ENCODE peak calls at places on chromosomes 13 and 19, in four cellular contexts. One of them, this sample, is unnamed.

GRCh38 chr13:98752111-98752941 is at the start of gene SLC15A1:
- DNase-seq in EH: no peak
- DNase-seq in frontal cortex: no peak
- DNase-seq in HFFc6: no peak
- DNase-seq in this sample: no peak

GRCh38 chr19:9014809-9015208 is 4.6 kb upstream of the MUC16 start:
- DNase-seq in EH: no peak
- DNase-seq in HFFc6: no peak
- DNase-seq in frontal cortex: no peak
- DNase-seq in this sample: no peak

GRCh38 chr13:44934724-44935123 is 54.5 kb downstream of the NUFIP1 start:
- DNase-seq in frontal cortex: no peak
- DNase-seq in HFFc6: peak
- DNase-seq in EH: peak
- DNase-seq in this sample: no peak

GRCh38 chr19:12778020-12778904 is 2.9 kb upstream of the HOOK2 start:
- DNase-seq in frontal cortex: no peak
- DNase-seq in EH: peak
- DNase-seq in HFFc6: peak
- DNase-seq in this sample: peak

GRCh38 chr19:14354445-14354844 is 26.8 kb upstream of the ADGRE5 start:
- DNase-seq in EH: no peak
- DNase-seq in HFFc6: no peak
- DNase-seq in frontal cortex: no peak
- DNase-seq in this sample: no peak

GRCh38 chr13:94263038-94263437 is 216.4 kb downstream of the DCT start:
- DNase-seq in EH: no peak
- DNase-seq in HFFc6: no peak
- DNase-seq in frontal cortex: no peak
- DNase-seq in this sample: no peak

GRCh38 chr19:12946092-12946845 is 607 bp downstream of the RAD23A start:
- DNase-seq in frontal cortex: peak
- DNase-seq in HFFc6: peak
- DNase-seq in EH: peak
- DNase-seq in this sample: peak

GRCh38 chr13:76225815-76226489 is 589.8 kb downstream of the LMO7 start:
- DNase-seq in HFFc6: no peak
- DNase-seq in EH: peak
- DNase-seq in frontal cortex: no peak
- DNase-seq in this sample: peak

GRCh38 chr13:93942016-93942415 is 537.5 kb downstream of the DCT start:
- DNase-seq in HFFc6: no peak
- DNase-seq in frontal cortex: no peak
- DNase-seq in EH: no peak
- DNase-seq in this sample: no peak

GRCh38 chr13:113001251-113002140 is 32.5 kb downstream of the MCF2L start:
- DNase-seq in frontal cortex: peak
- DNase-seq in HFFc6: no peak
- DNase-seq in EH: peak
- DNase-seq in this sample: no peak

GRCh38 chr13:21100994-21101757 is 39.8 kb upstream of the LATS2 start:
- DNase-seq in frontal cortex: no peak
- DNase-seq in HFFc6: no peak
- DNase-seq in EH: no peak
- DNase-seq in this sample: no peak

GRCh38 chr13:113996081-113996911 is 22.4 kb upstream of the C13orf46 start:
- DNase-seq in HFFc6: no peak
- DNase-seq in EH: no peak
- DNase-seq in frontal cortex: no peak
- DNase-seq in this sample: peak

GRCh38 chr19:40663712-40664692 is 26.4 kb downstream of the NUMBL start:
- DNase-seq in frontal cortex: peak
- DNase-seq in EH: peak
- DNase-seq in HFFc6: peak
- DNase-seq in this sample: no peak

GRCh38 chr19:22533761-22534160 is 100.4 kb upstream of the ZNF492 start:
- DNase-seq in EH: no peak
- DNase-seq in HFFc6: no peak
- DNase-seq in frontal cortex: no peak
- DNase-seq in this sample: no peak

GRCh38 chr13:70249332-70250064 is 141.2 kb upstream of the KLHL1 start:
- DNase-seq in HFFc6: no peak
- DNase-seq in frontal cortex: no peak
- DNase-seq in EH: no peak
- DNase-seq in this sample: no peak

GRCh38 chr13:36432106-36432544 is at the start of gene CCNA1:
- DNase-seq in frontal cortex: peak
- DNase-seq in HFFc6: no peak
- DNase-seq in EH: peak
- DNase-seq in this sample: peak

GRCh38 chr19:29285187-29285687 is 72.3 kb upstream of the UQCRFS1 start:
- DNase-seq in EH: no peak
- DNase-seq in frontal cortex: no peak
- DNase-seq in HFFc6: no peak
- DNase-seq in this sample: no peak

GRCh38 chr19:49890349-49891311 is 6.1 kb downstream of the IL4I1 start:
- DNase-seq in HFFc6: no peak
- DNase-seq in EH: peak
- DNase-seq in frontal cortex: no peak
- DNase-seq in this sample: no peak

GRCh38 chr13:73938375-73939070 is 195.7 kb downstream of the KLF12 start:
- DNase-seq in EH: peak
- DNase-seq in HFFc6: peak
- DNase-seq in frontal cortex: no peak
- DNase-seq in this sample: no peak

GRCh38 chr19:7145494-7145893 is 76.0 kb downstream of the ZNF557 start:
- DNase-seq in frontal cortex: no peak
- DNase-seq in EH: peak
- DNase-seq in HFFc6: no peak
- DNase-seq in this sample: no peak

GRCh38 chr13:30615851-30616311 is 1.8 kb upstream of the USPL1 start:
- DNase-seq in EH: peak
- DNase-seq in frontal cortex: no peak
- DNase-seq in HFFc6: no peak
- DNase-seq in this sample: no peak

GRCh38 chr13:19239114-19239860 is 57.7 kb upstream of the TUBA3C start:
- DNase-seq in frontal cortex: no peak
- DNase-seq in EH: no peak
- DNase-seq in HFFc6: no peak
- DNase-seq in this sample: no peak

GRCh38 chr13:100203696-100204367 is 114.9 kb downstream of the PCCA start:
- DNase-seq in EH: peak
- DNase-seq in frontal cortex: no peak
- DNase-seq in HFFc6: peak
- DNase-seq in this sample: no peak

GRCh38 chr13:98509271-98510155 is 67.4 kb downstream of the STK24 start:
- DNase-seq in HFFc6: peak
- DNase-seq in frontal cortex: no peak
- DNase-seq in EH: peak
- DNase-seq in this sample: peak

GRCh38 chr13:114115191-114115671 is 17.2 kb downstream of the RASA3 start:
- DNase-seq in HFFc6: peak
- DNase-seq in EH: peak
- DNase-seq in frontal cortex: no peak
- DNase-seq in this sample: no peak

GRCh38 chr13:36447501-36447900 is 15.2 kb downstream of the CCNA1 start:
- DNase-seq in frontal cortex: no peak
- DNase-seq in EH: no peak
- DNase-seq in HFFc6: no peak
- DNase-seq in this sample: no peak

GRCh38 chr13:110925023-110925608 is 10.2 kb upstream of the ANKRD10 start:
- DNase-seq in EH: peak
- DNase-seq in frontal cortex: no peak
- DNase-seq in HFFc6: no peak
- DNase-seq in this sample: no peak

GRCh38 chr13:40389081-40389641 is 277.3 kb downstream of the FOXO1 start:
- DNase-seq in frontal cortex: no peak
- DNase-seq in HFFc6: no peak
- DNase-seq in EH: no peak
- DNase-seq in this sample: no peak

GRCh38 chr19:49793561-49793840 is 19.6 kb downstream of the FUZ start:
- DNase-seq in frontal cortex: no peak
- DNase-seq in HFFc6: peak
- DNase-seq in EH: peak
- DNase-seq in this sample: no peak

GRCh38 chr13:101611491-101612475 is 159.3 kb downstream of the ITGBL1 start:
- DNase-seq in frontal cortex: no peak
- DNase-seq in HFFc6: no peak
- DNase-seq in EH: peak
- DNase-seq in this sample: no peak

GRCh38 chr19:13613447-13613846 is 107.2 kb upstream of the CACNA1A start:
- DNase-seq in frontal cortex: no peak
- DNase-seq in HFFc6: no peak
- DNase-seq in EH: no peak
- DNase-seq in this sample: no peak

GRCh38 chr19:2534374-2535050 is 58.6 kb downstream of the GADD45B start:
- DNase-seq in HFFc6: no peak
- DNase-seq in EH: no peak
- DNase-seq in frontal cortex: no peak
- DNase-seq in this sample: peak

GRCh38 chr19:38735257-38735686 is 9.0 kb downstream of the CAPN12 start:
- DNase-seq in EH: peak
- DNase-seq in frontal cortex: no peak
- DNase-seq in HFFc6: no peak
- DNase-seq in this sample: no peak

GRCh38 chr13:27374650-27375049 is 49.8 kb upstream of the GTF3A start:
- DNase-seq in EH: peak
- DNase-seq in frontal cortex: peak
- DNase-seq in HFFc6: peak
- DNase-seq in this sample: peak

GRCh38 chr19:42762782-42763181 is 2.7 kb downstream of the PSG8 start:
- DNase-seq in frontal cortex: no peak
- DNase-seq in EH: peak
- DNase-seq in HFFc6: peak
- DNase-seq in this sample: no peak

GRCh38 chr13:72217142-72217541 is 350.1 kb upstream of the DACH1 start:
- DNase-seq in frontal cortex: no peak
- DNase-seq in HFFc6: no peak
- DNase-seq in EH: no peak
- DNase-seq in this sample: no peak

This sample was measured in heart left ventricle.